ENCODE peak calls at places on chromosomes 1 and 21, in eight cellular contexts. One of them, this sample, is unnamed.

GRCh38 chr1:189628857-189629256 is 848.8 kb downstream of the BRINP3 start:
- DNase-seq in HCT116: no peak
- DNase-seq in Calu3: no peak
- DNase-seq in MCF 10A: no peak
- DNase-seq in uterus: no peak
- DNase-seq in heart left ventricle: no peak
- DNase-seq in NB4: no peak
- DNase-seq in tibial artery: no peak
- DNase-seq in this sample: no peak

GRCh38 chr21:38486221-38486620 is 12.1 kb downstream of the ERG start:
- DNase-seq in MCF 10A: peak; percentile 65
- DNase-seq in uterus: no peak
- DNase-seq in NB4: no peak
- DNase-seq in Calu3: no peak
- DNase-seq in HCT116: no peak
- DNase-seq in tibial artery: no peak
- DNase-seq in heart left ventricle: no peak
- DNase-seq in this sample: no peak

GRCh38 chr1:233543338-233544255 is 70.3 kb upstream of the KCNK1 start:
- DNase-seq in Calu3: peak; percentile 17
- DNase-seq in tibial artery: no peak
- DNase-seq in HCT116: peak; percentile 91
- DNase-seq in uterus: peak; percentile 67
- DNase-seq in heart left ventricle: no peak
- DNase-seq in MCF 10A: peak; percentile 100
- DNase-seq in NB4: peak; percentile 2
- DNase-seq in this sample: no peak

GRCh38 chr21:45409466-45410150 is 4.6 kb downstream of the COL18A1 start:
- DNase-seq in MCF 10A: no peak
- DNase-seq in tibial artery: peak; percentile 68
- DNase-seq in NB4: no peak
- DNase-seq in uterus: no peak
- DNase-seq in HCT116: no peak
- DNase-seq in heart left ventricle: peak; percentile 70
- DNase-seq in Calu3: no peak
- DNase-seq in this sample: no peak

GRCh38 chr1:78355646-78356045 is 135.1 kb upstream of the PTGFR start:
- DNase-seq in HCT116: no peak
- DNase-seq in heart left ventricle: no peak
- DNase-seq in Calu3: no peak
- DNase-seq in MCF 10A: no peak
- DNase-seq in tibial artery: no peak
- DNase-seq in uterus: no peak
- DNase-seq in NB4: no peak
- DNase-seq in this sample: no peak

GRCh38 chr1:193707271-193708015 is 521.0 kb upstream of the B3GALT2 start:
- DNase-seq in heart left ventricle: no peak
- DNase-seq in MCF 10A: peak; percentile 73
- DNase-seq in Calu3: no peak
- DNase-seq in NB4: no peak
- DNase-seq in tibial artery: no peak
- DNase-seq in uterus: no peak
- DNase-seq in HCT116: no peak
- DNase-seq in this sample: no peak

GRCh38 chr1:95115708-95116137 is 1.4 kb upstream of the TLCD4 start:
- DNase-seq in tibial artery: no peak
- DNase-seq in uterus: no peak
- DNase-seq in Calu3: no peak
- DNase-seq in NB4: peak; percentile 13
- DNase-seq in MCF 10A: peak; percentile 69
- DNase-seq in heart left ventricle: no peak
- DNase-seq in HCT116: no peak
- DNase-seq in this sample: no peak

GRCh38 chr1:212260557-212261342 is 24.5 kb upstream of the PPP2R5A start:
- DNase-seq in uterus: no peak
- DNase-seq in NB4: no peak
- DNase-seq in Calu3: peak; percentile 69
- DNase-seq in MCF 10A: peak; percentile 97
- DNase-seq in heart left ventricle: no peak
- DNase-seq in HCT116: peak; percentile 40
- DNase-seq in tibial artery: no peak
- DNase-seq in this sample: no peak

GRCh38 chr1:72182859-72183258 is 99.5 kb downstream of the NEGR1 start:
- DNase-seq in HCT116: no peak
- DNase-seq in tibial artery: no peak
- DNase-seq in uterus: no peak
- DNase-seq in heart left ventricle: no peak
- DNase-seq in NB4: no peak
- DNase-seq in MCF 10A: no peak
- DNase-seq in Calu3: no peak
- DNase-seq in this sample: no peak

GRCh38 chr1:211236633-211237321 is 22.4 kb upstream of the RCOR3 start:
- DNase-seq in heart left ventricle: no peak
- DNase-seq in MCF 10A: peak; percentile 56
- DNase-seq in uterus: no peak
- DNase-seq in HCT116: no peak
- DNase-seq in Calu3: no peak
- DNase-seq in NB4: no peak
- DNase-seq in tibial artery: no peak
- DNase-seq in this sample: no peak

GRCh38 chr1:24897263-24898151 is 32.6 kb downstream of the RUNX3 start:
- DNase-seq in NB4: no peak
- DNase-seq in heart left ventricle: no peak
- DNase-seq in tibial artery: peak; percentile 7
- DNase-seq in Calu3: no peak
- DNase-seq in HCT116: no peak
- DNase-seq in uterus: no peak
- DNase-seq in MCF 10A: no peak
- DNase-seq in this sample: peak; percentile 11

GRCh38 chr21:42219606-42220137 is 732 bp downstream of the ABCG1 start:
- DNase-seq in tibial artery: no peak
- DNase-seq in MCF 10A: no peak
- DNase-seq in NB4: no peak
- DNase-seq in heart left ventricle: peak; percentile 74
- DNase-seq in Calu3: no peak
- DNase-seq in HCT116: no peak
- DNase-seq in uterus: no peak
- DNase-seq in this sample: peak; percentile 31

GRCh38 chr1:17725811-17726582 is 29.1 kb upstream of the ACTL8 start:
- DNase-seq in NB4: no peak
- DNase-seq in HCT116: no peak
- DNase-seq in heart left ventricle: peak; percentile 45
- DNase-seq in Calu3: no peak
- DNase-seq in MCF 10A: no peak
- DNase-seq in tibial artery: no peak
- DNase-seq in uterus: no peak
- DNase-seq in this sample: no peak

GRCh38 chr1:202623075-202623474 is 87.2 kb downstream of the SYT2 start:
- DNase-seq in uterus: peak; percentile 67
- DNase-seq in heart left ventricle: peak; percentile 66
- DNase-seq in MCF 10A: peak; percentile 21
- DNase-seq in tibial artery: peak; percentile 63
- DNase-seq in Calu3: no peak
- DNase-seq in NB4: peak; percentile 80
- DNase-seq in HCT116: no peak
- DNase-seq in this sample: no peak

GRCh38 chr1:6831368-6831767 is 46.1 kb downstream of the CAMTA1 start:
- DNase-seq in MCF 10A: peak; percentile 4
- DNase-seq in uterus: no peak
- DNase-seq in tibial artery: no peak
- DNase-seq in HCT116: no peak
- DNase-seq in heart left ventricle: no peak
- DNase-seq in Calu3: no peak
- DNase-seq in NB4: no peak
- DNase-seq in this sample: no peak

GRCh38 chr1:12057382-12057781 is 5.7 kb upstream of the TNFRSF8 start:
- DNase-seq in tibial artery: no peak
- DNase-seq in uterus: no peak
- DNase-seq in NB4: peak; percentile 48
- DNase-seq in MCF 10A: peak; percentile 18
- DNase-seq in HCT116: no peak
- DNase-seq in heart left ventricle: no peak
- DNase-seq in Calu3: no peak
- DNase-seq in this sample: no peak

GRCh38 chr1:184972281-184973055 is 1.8 kb downstream of the NIBAN1 start:
- DNase-seq in heart left ventricle: no peak
- DNase-seq in uterus: no peak
- DNase-seq in HCT116: no peak
- DNase-seq in Calu3: no peak
- DNase-seq in NB4: peak; percentile 15
- DNase-seq in tibial artery: no peak
- DNase-seq in MCF 10A: no peak
- DNase-seq in this sample: no peak

GRCh38 chr1:165143437-165144065 is 213.0 kb downstream of the LMX1A start:
- DNase-seq in HCT116: no peak
- DNase-seq in Calu3: peak; percentile 76
- DNase-seq in heart left ventricle: no peak
- DNase-seq in tibial artery: no peak
- DNase-seq in NB4: peak; percentile 35
- DNase-seq in MCF 10A: peak; percentile 62
- DNase-seq in uterus: no peak
- DNase-seq in this sample: peak; percentile 32

GRCh38 chr1:165147799-165148198 is 208.7 kb downstream of the LMX1A start:
- DNase-seq in heart left ventricle: no peak
- DNase-seq in Calu3: no peak
- DNase-seq in MCF 10A: no peak
- DNase-seq in tibial artery: no peak
- DNase-seq in uterus: no peak
- DNase-seq in NB4: no peak
- DNase-seq in HCT116: no peak
- DNase-seq in this sample: no peak

GRCh38 chr1:165138960-165139359 is 217.6 kb downstream of the LMX1A start:
- DNase-seq in uterus: no peak
- DNase-seq in HCT116: no peak
- DNase-seq in tibial artery: no peak
- DNase-seq in Calu3: no peak
- DNase-seq in heart left ventricle: no peak
- DNase-seq in MCF 10A: peak; percentile 46
- DNase-seq in NB4: no peak
- DNase-seq in this sample: no peak

GRCh38 chr1:165144757-165145397 is 211.6 kb downstream of the LMX1A start:
- DNase-seq in tibial artery: peak; percentile 45
- DNase-seq in heart left ventricle: no peak
- DNase-seq in uterus: peak; percentile 40
- DNase-seq in Calu3: peak; percentile 73
- DNase-seq in MCF 10A: peak; percentile 81
- DNase-seq in NB4: peak; percentile 50
- DNase-seq in HCT116: peak; percentile 47
- DNase-seq in this sample: peak; percentile 56
- TF ChIP-seq CTCF in tibial artery: peak; percentile 40
- TF ChIP-seq CTCF in heart left ventricle: peak; percentile 76
- TF ChIP-seq CTCF in uterus: peak; percentile 60
- TF ChIP-seq CTCF in Calu3: peak; percentile 75
- TF ChIP-seq CTCF in MCF 10A: peak; percentile 91
- TF ChIP-seq CTCF in NB4: peak; percentile 74
- TF ChIP-seq CTCF in HCT116: peak; percentile 80
- TF ChIP-seq CTCF in this sample: peak; percentile 56

DNA sequence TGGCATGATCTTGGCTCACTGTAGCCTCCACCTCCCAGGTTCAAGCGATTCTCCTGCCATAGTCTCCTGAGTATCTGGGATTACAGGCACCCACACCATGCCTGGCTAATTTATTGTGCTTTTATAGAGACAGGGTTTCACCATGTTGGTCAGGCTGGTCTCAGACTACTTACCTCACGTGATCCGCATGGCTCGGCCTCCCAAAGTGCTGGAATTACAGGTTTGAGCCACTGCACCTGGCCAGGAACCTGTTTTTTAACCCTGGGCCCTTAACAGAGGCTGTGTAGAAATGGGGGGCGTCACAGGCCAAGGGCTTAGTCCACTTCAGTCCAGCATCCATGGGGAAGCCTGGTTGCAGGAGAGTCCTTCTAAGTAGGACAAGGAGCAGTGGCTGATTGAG is 9.3 kb downstream of the FBLIM1 start:
- DNase-seq in HCT116: no peak
- DNase-seq in Calu3: no peak
- DNase-seq in NB4: no peak
- DNase-seq in uterus: no peak
- DNase-seq in tibial artery: no peak
- DNase-seq in MCF 10A: no peak
- DNase-seq in heart left ventricle: no peak
- DNase-seq in this sample: no peak
- TF ChIP-seq CTCF in HCT116: no peak
- TF ChIP-seq CTCF in Calu3: no peak
- TF ChIP-seq CTCF in NB4: no peak
- TF ChIP-seq CTCF in uterus: no peak
- TF ChIP-seq CTCF in tibial artery: no peak
- TF ChIP-seq CTCF in MCF 10A: no peak
- TF ChIP-seq CTCF in heart left ventricle: no peak
- TF ChIP-seq CTCF in this sample: no peak

GRCh38 chr1:113247805-113248204 is 142.5 kb upstream of the MAGI3 start:
- DNase-seq in tibial artery: no peak
- DNase-seq in heart left ventricle: no peak
- DNase-seq in MCF 10A: no peak
- DNase-seq in NB4: no peak
- DNase-seq in uterus: no peak
- DNase-seq in HCT116: no peak
- DNase-seq in Calu3: no peak
- DNase-seq in this sample: no peak
- TF ChIP-seq CTCF in tibial artery: no peak
- TF ChIP-seq CTCF in heart left ventricle: no peak
- TF ChIP-seq CTCF in MCF 10A: no peak
- TF ChIP-seq CTCF in NB4: no peak
- TF ChIP-seq CTCF in uterus: no peak
- TF ChIP-seq CTCF in HCT116: no peak
- TF ChIP-seq CTCF in Calu3: no peak
- TF ChIP-seq CTCF in this sample: no peak

DNA sequence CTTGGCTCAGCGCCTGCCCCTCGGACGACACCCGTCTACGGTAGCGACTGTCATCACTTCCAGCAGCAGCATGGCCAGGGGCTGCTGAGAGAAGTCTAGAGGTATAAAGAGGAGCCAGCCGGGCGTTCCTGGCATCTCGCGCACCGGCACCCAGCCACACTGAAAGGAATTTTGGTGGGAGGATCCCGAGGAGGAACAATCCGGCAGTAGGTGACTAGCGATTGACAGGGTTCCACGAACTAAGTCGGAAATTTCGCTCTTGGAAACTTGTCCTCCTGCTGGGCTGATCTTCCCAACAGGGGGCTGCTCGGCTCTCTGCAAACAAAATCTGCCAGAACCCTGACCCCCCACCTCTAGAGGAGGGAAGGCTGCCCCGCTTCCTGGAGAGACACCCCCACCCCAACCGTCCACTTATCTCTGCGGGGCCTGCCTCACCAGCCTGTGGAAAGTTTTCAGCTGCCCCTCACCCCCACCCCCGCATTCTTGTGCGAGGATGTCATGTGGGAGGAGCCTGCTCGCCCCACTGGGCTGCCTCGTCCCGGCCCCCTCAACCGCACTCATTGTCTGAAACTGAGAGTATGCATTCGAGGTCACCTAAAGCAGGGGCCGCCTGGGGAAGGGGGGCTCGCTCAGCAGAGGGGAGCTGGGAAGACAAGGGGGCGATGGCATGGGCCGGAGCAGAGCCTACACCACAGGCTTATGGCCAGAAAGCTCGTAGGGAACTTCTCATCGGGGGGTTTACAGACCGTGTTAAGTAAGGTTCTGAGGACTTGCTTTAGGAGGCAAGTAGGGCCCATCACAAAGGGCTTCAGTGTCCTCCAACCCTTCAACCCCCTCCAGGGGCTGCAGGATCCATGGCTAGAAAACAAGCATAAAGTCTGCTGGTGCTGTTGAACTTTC is 9.6 kb downstream of the EPHA2 start:
- DNase-seq in NB4: no peak
- DNase-seq in MCF 10A: peak; percentile 80
- DNase-seq in tibial artery: peak; percentile 66
- DNase-seq in uterus: peak; percentile 91
- DNase-seq in Calu3: peak; percentile 81
- DNase-seq in HCT116: no peak
- DNase-seq in heart left ventricle: peak; percentile 88
- DNase-seq in this sample: peak; percentile 59
- TF ChIP-seq CTCF in NB4: no peak
- TF ChIP-seq CTCF in MCF 10A: no peak
- TF ChIP-seq CTCF in tibial artery: no peak
- TF ChIP-seq CTCF in uterus: no peak
- TF ChIP-seq CTCF in Calu3: no peak
- TF ChIP-seq CTCF in HCT116: no peak
- TF ChIP-seq CTCF in heart left ventricle: no peak
- TF ChIP-seq CTCF in this sample: no peak